ENCODE peak calls at places on chromosome 1, in four cellular contexts. P is H1, K is mesenchymal stem cell, F is IMR-90. R is an unnamed sample.

GRCh38 chr1:27153549-27153886 is 1.4 kb downstream of the SLC9A1 start:
- DNase-seq in P (no peak), K (peak; percentile 36), F (no peak), R (no peak)

GRCh38 chr1:68791800-68792199 is 294.9 kb upstream of the DEPDC1 start:
- DNase-seq in P (peak; percentile 45), K (no peak), F (no peak), R (no peak)

GRCh38 chr1:225454733-225455132 is 26.9 kb upstream of the LBR start:
- DNase-seq in P (no peak), K (peak; percentile 91), F (peak; percentile 89), R (no peak)

GRCh38 chr1:225653463-225654276 is 747 bp upstream of the ENAH start:
- DNase-seq in P (peak; percentile 81), K (peak; percentile 94), F (peak; percentile 73), R (peak; percentile 65)

GRCh38 chr1:26784023-26784871 is 3.5 kb upstream of the PIGV start:
- DNase-seq in P (no peak), K (peak; percentile 86), F (peak; percentile 80), R (no peak)

GRCh38 chr1:3889952-3890351 is 10.1 kb downstream of the C1orf174 start:
- DNase-seq in P (no peak), K (no peak), F (no peak), R (no peak)

GRCh38 chr1:245687636-245688535 is 533.1 kb downstream of the KIF26B start:
- DNase-seq in P (peak; percentile 72), K (no peak), F (no peak), R (no peak)

GRCh38 chr1:151613275-151613867 is 1.5 kb downstream of the SNX27 start:
- DNase-seq in P (peak; percentile 53), K (no peak), F (no peak), R (no peak)

GRCh38 chr1:244603498-244603897 is 49.4 kb upstream of the DESI2 start:
- DNase-seq in P (no peak), K (peak; percentile 52), F (peak; percentile 58), R (peak; percentile 8)

GRCh38 chr1:3453891-3454810 is at the start of gene ARHGEF16:
- DNase-seq in P (peak; percentile 88), K (peak; percentile 59), F (peak; percentile 15), R (peak; percentile 65)

GRCh38 chr1:229218612-229219025 is 52.3 kb upstream of the RAB4A start:
- DNase-seq in P (no peak), K (no peak), F (no peak), R (no peak)

DNA sequence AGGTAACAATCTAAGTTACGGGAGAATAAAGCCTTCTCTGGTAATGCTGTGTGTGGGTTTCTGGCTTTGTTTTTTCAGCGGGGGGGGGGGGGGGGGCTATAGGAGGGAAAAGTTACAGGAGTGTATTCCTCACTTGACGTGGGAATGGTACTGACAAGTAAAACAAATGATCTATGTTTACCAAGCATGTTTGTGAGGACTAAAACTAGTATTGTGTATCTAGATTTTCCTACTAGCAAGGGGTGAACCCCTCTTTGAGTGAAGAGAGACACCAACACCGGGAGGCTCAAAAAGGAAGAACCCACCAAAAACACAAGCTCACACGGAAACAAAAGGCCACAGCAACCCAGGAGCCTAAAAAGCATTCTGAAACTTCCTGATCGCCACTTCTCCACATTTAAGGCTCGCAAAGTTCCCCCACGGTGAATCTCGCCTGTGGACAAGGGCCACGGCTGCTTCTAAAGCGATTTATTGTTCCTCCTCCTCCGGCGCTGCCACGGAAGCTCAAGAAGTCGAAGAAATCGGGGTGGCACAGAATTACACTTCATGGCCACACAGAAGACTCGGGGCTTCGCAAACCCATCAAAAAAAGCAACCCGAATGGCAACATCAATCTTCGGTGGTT is 720 bp downstream of the PUM1 start:
- DNase-seq in P (no peak), K (no peak), F (peak; percentile 17), R (no peak)
- H4K8ac ChIP-seq in P (peak overlapping the region; percentile 99), K (peak overlapping the region; percentile 47), F (peak overlapping the region; percentile 98), R (no peak overlapping the region)

GRCh38 chr1:117366281-117366981 is 818 bp upstream of the MAN1A2 start:
- DNase-seq in P (peak; percentile 82), K (peak; percentile 77), F (peak; percentile 60), R (peak; percentile 79)
- H4K8ac ChIP-seq in P (peak overlapping the region; percentile 91), K (peak overlapping the region; percentile 99), F (peak overlapping the region; percentile 95), R (no peak overlapping the region)

GRCh38 chr1:59434336-59434735 is 137.4 kb downstream of the FGGY start:
- DNase-seq in P (no peak), K (peak; percentile 62), F (no peak), R (no peak)
- H4K8ac ChIP-seq in P (no peak overlapping the region), K (no peak overlapping the region), F (no peak overlapping the region), R (no peak overlapping the region)

DNA sequence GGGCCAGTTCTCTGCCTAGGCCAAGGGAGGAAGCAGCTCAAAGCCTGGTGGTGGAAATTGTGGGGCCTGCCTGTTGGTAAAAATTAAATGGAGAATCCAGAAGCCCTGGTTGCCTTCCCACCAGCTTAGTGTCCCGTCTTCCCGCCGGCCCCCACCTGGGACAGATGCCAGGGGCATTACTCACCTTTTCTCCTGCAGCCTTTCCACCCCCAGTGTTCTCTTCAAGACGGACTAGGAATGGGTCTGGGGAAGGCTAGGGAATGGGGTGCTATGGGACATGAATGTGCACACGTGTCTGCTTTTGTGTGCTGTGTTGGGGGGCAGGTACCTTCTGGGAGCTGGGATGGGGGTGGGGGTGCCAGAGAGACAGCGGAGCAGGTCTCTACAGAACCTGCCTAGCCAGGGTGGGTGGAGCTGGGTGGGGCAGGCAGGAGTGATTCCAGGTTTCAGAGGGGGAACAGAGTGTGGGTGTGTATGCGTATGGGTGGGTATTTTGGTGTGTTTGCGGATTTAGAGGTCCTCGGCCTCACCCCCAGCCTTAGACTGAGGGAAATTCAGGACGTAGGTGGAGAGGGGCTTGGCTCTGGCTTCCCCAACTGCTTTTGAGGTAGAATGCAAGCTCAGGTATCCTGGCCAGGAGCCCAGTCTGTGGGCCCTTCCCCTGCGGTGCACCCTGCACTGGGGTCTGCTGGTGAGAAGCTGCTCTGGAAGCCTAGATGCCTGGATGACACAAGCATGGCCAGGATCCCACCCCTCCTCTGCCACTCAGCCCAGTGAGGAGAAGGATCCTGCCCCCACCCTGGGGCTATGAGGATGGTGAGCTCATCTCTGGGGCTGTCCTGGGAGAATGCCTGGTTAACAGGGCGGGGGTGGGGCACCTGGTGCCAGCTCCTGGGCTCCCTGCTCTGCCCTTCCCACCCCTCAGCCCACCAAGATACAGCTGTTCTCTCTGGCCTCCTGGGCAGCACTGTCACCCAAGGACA is 7.7 kb downstream of the VANGL2 start:
- DNase-seq in P (peak; percentile 41), K (no peak), F (no peak), R (no peak)
- H4K8ac ChIP-seq in P (no peak overlapping the region), K (no peak overlapping the region), F (no peak overlapping the region), R (no peak overlapping the region)

DNA sequence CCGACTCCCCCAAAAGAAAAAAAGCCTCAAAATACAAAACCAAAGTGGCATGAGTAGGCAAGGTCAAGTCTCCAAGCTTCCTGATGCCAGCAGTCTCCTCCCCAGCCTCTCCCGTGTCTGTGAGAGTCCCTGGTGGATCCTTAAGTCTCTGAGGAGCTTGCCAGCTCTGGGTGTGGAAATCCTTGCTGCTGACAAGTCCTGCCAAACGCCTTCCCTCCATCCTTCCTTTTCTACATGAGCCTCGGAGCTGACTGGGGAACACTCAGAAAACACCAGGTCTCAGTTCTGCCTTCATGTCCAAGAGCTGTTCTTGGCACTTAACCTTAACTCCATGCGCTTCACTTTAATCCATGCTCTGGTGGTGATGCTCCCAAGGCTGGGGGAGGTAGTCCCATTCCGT is 3.7 kb upstream of the ETV3L start:
- DNase-seq in P (no peak), K (no peak), F (no peak), R (no peak)
- H4K8ac ChIP-seq in P (no peak overlapping the region), K (no peak overlapping the region), F (no peak overlapping the region), R (no peak overlapping the region)

GRCh38 chr1:154425172-154425571 is 20.0 kb downstream of the IL6R start:
- DNase-seq in P (no peak), K (no peak), F (no peak), R (no peak)
- H4K8ac ChIP-seq in P (no peak overlapping the region), K (no peak overlapping the region), F (no peak overlapping the region), R (no peak overlapping the region)

GRCh38 chr1:161082996-161083742 is 6.2 kb downstream of the NECTIN4 start:
- DNase-seq in P (no peak), K (peak; percentile 97), F (peak; percentile 92), R (no peak)
- H4K8ac ChIP-seq in P (no peak overlapping the region), K (peak overlapping the region; percentile 91), F (peak overlapping the region; percentile 78), R (no peak overlapping the region)

R was measured in neuronal stem cell.